ENCODE peak calls at places on chromosomes 2 and 18, in four cellular contexts. Z is GM23338, P is GM12878, D is SK-N-SH. O is an unnamed sample.

GRCh38 chr2:18209934-18210639 is 331.6 kb downstream of the KCNS3 start:
- DNase-seq in Z (no peak), P (no peak), D (no peak), O (no peak)

GRCh38 chr2:131062066-131062465 is 31.2 kb downstream of the FAM168B start:
- DNase-seq in Z (no peak), P (no peak), D (no peak), O (no peak)

GRCh38 chr2:200411831-200412230 is 98.0 kb downstream of the KCTD18 start:
- DNase-seq in Z (no peak), P (no peak), D (no peak), O (no peak)

GRCh38 chr2:60312618-60313017 is 240.8 kb downstream of the BCL11A start:
- DNase-seq in Z (no peak), P (peak), D (no peak), O (no peak)

GRCh38 chr2:58195668-58196067 is 45.5 kb downstream of the FANCL start:
- DNase-seq in Z (no peak), P (no peak), D (no peak), O (no peak)

GRCh38 chr18:47594063-47594462 is 336.4 kb downstream of the SMAD2 start:
- DNase-seq in Z (peak), P (no peak), D (peak), O (no peak)

GRCh38 chr2:229437467-229437866 is 166.4 kb upstream of the PID1 start:
- DNase-seq in Z (no peak), P (no peak), D (no peak), O (no peak)

GRCh38 chr18:5628512-5629255 is 84.9 kb upstream of the EPB41L3 start:
- DNase-seq in Z (peak), P (no peak), D (peak), O (no peak)

GRCh38 chr2:184597571-184597980 is 753 bp upstream of the ZNF804A start:
- DNase-seq in Z (peak), P (no peak), D (peak), O (peak)

GRCh38 chr2:239360421-239361310 is 40.2 kb downstream of the HDAC4 start:
- DNase-seq in Z (no peak), P (no peak), D (no peak), O (no peak)

GRCh38 chr2:235303499-235304291 is 190.1 kb upstream of the AGAP1 start:
- DNase-seq in Z (peak), P (no peak), D (no peak), O (no peak)

GRCh38 chr2:169221745-169222369 is 140.5 kb downstream of the LRP2 start:
- DNase-seq in Z (peak), P (no peak), D (peak), O (peak)

GRCh38 chr2:97763176-97763845 is 49.9 kb downstream of the ZAP70 start:
- DNase-seq in Z (no peak), P (no peak), D (no peak), O (no peak)

GRCh38 chr18:7071600-7071999 is 46.0 kb downstream of the LAMA1 start:
- DNase-seq in Z (no peak), P (no peak), D (no peak), O (no peak)

GRCh38 chr2:241036964-241037421 is 38.6 kb downstream of the SNED1 start:
- DNase-seq in Z (peak), P (peak), D (no peak), O (no peak)

GRCh38 chr2:170819941-170820646 is 3.4 kb downstream of the GAD1 start:
- DNase-seq in Z (peak), P (no peak), D (peak), O (no peak)

GRCh38 chr2:122866095-122866494 is 1110.6 kb downstream of the TSN start:
- DNase-seq in Z (no peak), P (peak), D (no peak), O (no peak)

GRCh38 chr18:72811047-72811446 is 56.7 kb downstream of the NETO1 start:
- DNase-seq in Z (no peak), P (no peak), D (no peak), O (no peak)

GRCh38 chr2:235669269-235669831 is 175.5 kb downstream of the AGAP1 start:
- DNase-seq in Z (peak), P (no peak), D (peak), O (peak)

GRCh38 chr2:203705184-203705583 is 1.3 kb upstream of the CD28 start:
- DNase-seq in Z (no peak), P (no peak), D (no peak), O (no peak)

GRCh38 chr18:72208920-72209676 is 335.0 kb downstream of the CBLN2 start:
- DNase-seq in Z (no peak), P (no peak), D (no peak), O (no peak)

GRCh38 chr2:29878898-29879297 is 42.5 kb downstream of the ALK start:
- DNase-seq in Z (no peak), P (no peak), D (no peak), O (peak)

GRCh38 chr18:8389391-8390340 is 219.6 kb upstream of the RAB12 start:
- DNase-seq in Z (peak), P (no peak), D (peak), O (peak)

GRCh38 chr2:190929919-190930318 is 49.3 kb downstream of the GLS start:
- DNase-seq in Z (no peak), P (no peak), D (no peak), O (no peak)

GRCh38 chr2:108607706-108608301 is 73.5 kb downstream of the LIMS1 start:
- DNase-seq in Z (peak), P (no peak), D (peak), O (no peak)

GRCh38 chr2:220341014-220341413 is 713.6 kb downstream of the SLC4A3 start:
- DNase-seq in Z (no peak), P (no peak), D (no peak), O (no peak)

GRCh38 chr2:102366406-102367112 is 11.0 kb downstream of the IL18R1 start:
- DNase-seq in Z (no peak), P (peak), D (no peak), O (no peak)

GRCh38 chr2:30686000-30686399 is 121.2 kb downstream of the CAPN13 start:
- DNase-seq in Z (peak), P (no peak), D (peak), O (no peak)

GRCh38 chr2:149662556-149662955 is 75.0 kb upstream of the MMADHC start:
- DNase-seq in Z (no peak), P (no peak), D (no peak), O (no peak)

GRCh38 chr2:158359846-158360245 is 96.7 kb downstream of the CCDC148 start:
- DNase-seq in Z (peak), P (no peak), D (no peak), O (no peak)

GRCh38 chr2:201696151-201696659 is 2.2 kb downstream of the MPP4 start:
- DNase-seq in Z (no peak), P (no peak), D (no peak), O (no peak)

GRCh38 chr2:83567551-83567950 is 891.5 kb downstream of the SUCLG1 start:
- DNase-seq in Z (no peak), P (no peak), D (no peak), O (no peak)

DNA sequence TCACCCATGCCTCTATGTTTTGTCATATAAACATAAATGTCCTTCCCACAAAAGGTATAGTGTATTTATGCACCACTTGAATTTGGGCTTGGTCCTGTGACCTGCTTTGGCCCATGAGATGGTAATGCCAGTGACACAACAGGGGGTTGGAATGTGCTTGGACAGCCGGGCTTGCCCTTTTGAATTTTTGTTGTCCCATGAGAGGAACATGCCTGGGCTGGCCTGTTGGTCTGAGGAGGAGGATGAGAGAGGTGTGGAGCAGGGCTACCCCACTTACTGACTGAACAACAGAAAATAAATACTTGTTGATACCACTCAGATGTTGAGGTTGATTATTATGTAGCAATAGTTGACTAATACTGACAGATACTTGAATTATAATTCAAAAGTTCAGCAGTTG is 63.2 kb upstream of the TCF4 start:
- DNase-seq in Z (no peak), P (no peak), D (no peak), O (no peak)
- H2AFZ ChIP-seq in Z (no peak), P (no peak), D (no peak), O (no peak)

GRCh38 chr2:71751590-71751989 is 298.2 kb downstream of the DYSF start:
- DNase-seq in Z (no peak), P (no peak), D (no peak), O (no peak)

GRCh38 chr2:71747573-71747972 is 294.2 kb downstream of the DYSF start:
- DNase-seq in Z (no peak), P (no peak), D (no peak), O (peak)

GRCh38 chr2:71746946-71747501 is 293.7 kb downstream of the DYSF start:
- DNase-seq in Z (peak), P (no peak), D (peak), O (no peak)

GRCh38 chr2:71749671-71750101 is 296.3 kb downstream of the DYSF start:
- DNase-seq in Z (no peak), P (no peak), D (no peak), O (no peak)

DNA sequence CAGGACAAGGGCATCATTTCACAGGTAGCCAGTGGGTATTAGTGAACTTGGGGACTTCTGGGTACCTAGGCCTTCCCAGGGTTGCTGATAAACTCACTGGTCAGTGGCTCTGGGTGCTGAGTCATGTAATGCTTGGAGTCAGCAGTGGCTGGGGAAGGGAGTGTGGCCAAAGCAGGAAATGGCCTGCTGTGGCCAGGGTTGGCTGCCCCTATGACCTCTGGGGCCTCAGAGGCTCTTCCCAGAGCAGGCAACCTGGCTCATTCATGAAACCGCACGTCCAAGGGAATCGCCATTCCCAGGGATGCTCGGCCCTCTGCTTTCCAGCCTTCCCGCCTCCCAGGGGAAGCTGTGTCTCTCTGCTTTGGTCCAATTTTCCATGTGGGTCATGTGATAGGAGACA is 294.9 kb downstream of the DYSF start:
- DNase-seq in Z (no peak), P (no peak), D (no peak), O (no peak)
- TF ChIP-seq REST in Z (no peak), P (no peak), D (no peak), O (no peak)

GRCh38 chr2:65129613-65130439 is at the start of gene RAB1A:
- DNase-seq in Z (peak), P (peak), D (peak), O (peak)
- H2AFZ ChIP-seq in Z (peak), P (peak), D (peak), O (no peak)

GRCh38 chr2:42191285-42192009 is 22.3 kb downstream of the EML4 start:
- DNase-seq in Z (no peak), P (no peak), D (no peak), O (no peak)
- TF ChIP-seq REST in Z (no peak), P (no peak), D (no peak), O (no peak)

DNA sequence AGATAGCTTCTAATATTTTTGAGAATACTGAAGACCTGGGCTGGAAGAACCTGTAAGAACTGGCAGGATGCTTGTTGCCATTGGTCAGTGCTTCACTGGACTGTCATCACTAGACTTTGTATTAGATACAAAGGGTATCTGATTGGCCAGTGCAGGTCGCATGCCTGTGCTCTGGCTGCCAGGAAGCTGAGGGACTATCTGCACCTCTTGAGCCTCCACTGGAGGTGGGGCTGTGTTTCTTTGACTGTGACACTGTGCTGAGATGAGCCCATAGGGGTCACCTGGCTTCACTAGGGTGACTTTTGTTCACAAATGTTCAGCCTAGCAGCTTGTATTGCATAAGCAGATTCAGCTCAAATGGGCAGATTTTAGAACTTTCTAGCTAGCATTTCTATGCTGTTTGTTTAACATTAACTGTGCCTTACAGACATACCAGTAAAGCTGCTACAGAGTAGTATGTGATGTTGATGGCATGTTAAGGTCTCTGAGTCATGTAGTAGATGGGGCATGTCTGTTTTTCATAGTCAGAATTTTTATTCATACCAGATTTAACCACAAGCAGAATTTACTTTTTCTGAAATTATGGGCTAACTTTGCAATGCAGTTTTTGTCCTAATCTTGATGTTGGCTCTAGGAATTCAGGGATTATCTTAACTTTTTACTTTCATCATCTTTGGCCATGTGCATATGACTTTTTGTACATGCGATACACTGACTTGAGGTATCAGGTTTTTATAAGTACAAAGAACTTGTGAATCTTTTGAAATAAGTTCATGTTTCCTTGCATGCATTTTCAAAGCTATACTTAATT is 56.1 kb downstream of the RHBDD1 start:
- DNase-seq in Z (no peak), P (no peak), D (no peak), O (no peak)
- H2AFZ ChIP-seq in Z (no peak), P (no peak), D (no peak), O (no peak)

GRCh38 chr2:144938308-144938709 is 418.4 kb upstream of the ZEB2 start:
- DNase-seq in Z (no peak), P (no peak), D (peak), O (no peak)
- TF ChIP-seq REST in Z (no peak), P (no peak), D (no peak), O (no peak)

GRCh38 chr2:16033032-16033293 is 92.6 kb downstream of the MYCN start:
- DNase-seq in Z (no peak), P (no peak), D (no peak), O (no peak)

GRCh38 chr2:16031055-16031847 is 90.9 kb downstream of the MYCN start:
- DNase-seq in Z (no peak), P (no peak), D (no peak), O (no peak)

GRCh38 chr2:16032282-16033031 is 92.1 kb downstream of the MYCN start:
- DNase-seq in Z (no peak), P (no peak), D (no peak), O (no peak)

GRCh38 chr2:16030206-16031054 is 90.1 kb downstream of the MYCN start:
- DNase-seq in Z (no peak), P (no peak), D (no peak), O (no peak)

DNA sequence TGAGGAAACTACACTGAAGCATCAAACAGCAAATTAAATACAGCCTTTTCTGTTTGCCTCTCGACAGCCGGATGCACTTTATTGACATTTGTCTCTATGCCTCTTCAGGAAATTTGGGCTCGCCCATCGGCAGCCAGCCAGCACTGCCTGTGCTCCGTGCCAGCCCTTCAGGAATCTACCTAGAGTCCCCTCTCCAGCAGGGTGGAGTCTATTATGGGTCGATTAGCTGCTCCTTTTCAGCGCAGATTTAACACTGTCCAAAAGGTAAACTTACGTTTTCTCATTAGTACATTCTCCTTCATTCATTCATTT is 91.5 kb downstream of the MYCN start:
- DNase-seq in Z (no peak), P (no peak), D (no peak), O (no peak)
- H2AFZ ChIP-seq in Z (no peak), P (no peak), D (no peak), O (no peak)

GRCh38 chr2:25304339-25304728 is 37.4 kb downstream of the DNMT3A start:
- DNase-seq in Z (no peak), P (no peak), D (peak), O (no peak)
- TF ChIP-seq REST in Z (no peak), P (no peak), D (no peak), O (no peak)

GRCh38 chr2:111702119-111702808 is 181.7 kb downstream of the ANAPC1 start:
- DNase-seq in Z (peak), P (no peak), D (peak), O (peak)
- H2AFZ ChIP-seq in Z (peak), P (no peak), D (no peak), O (no peak)

GRCh38 chr2:242075683-242076082 is 206.2 kb downstream of the RTP5 start:
- DNase-seq in Z (no peak), P (no peak), D (no peak), O (peak)
- TF ChIP-seq REST in Z (no peak), P (no peak), D (no peak), O (no peak)